ENCODE peak calls at places on chromosomes 11 and 22, in four cellular contexts. N, S, O and L are unnamed samples.
A peak's percentile ranks its signal among the peaks of the same experiment; 100 is the strongest.

GRCh38 chr11:17760102-17761029 is 25.8 kb downstream of the KCNC1 start:
- DNase-seq in N (no peak), S (no peak), O (peak; percentile 71), L (no peak)

GRCh38 chr11:112797072-112797471 is 164.1 kb upstream of the NCAM1 start:
- DNase-seq in N (no peak), S (no peak), O (no peak), L (no peak)

GRCh38 chr11:75240381-75241035 is at the start of gene TPBGL:
- DNase-seq in N (no peak), S (peak; percentile 31), O (no peak), L (no peak)

GRCh38 chr11:75164318-75164827 is 13.5 kb downstream of the SLCO2B1 start:
- DNase-seq in N (no peak), S (no peak), O (no peak), L (no peak)

GRCh38 chr22:40606306-40606705 is 30.2 kb downstream of the MRTFA start:
- DNase-seq in N (no peak), S (no peak), O (no peak), L (no peak)

GRCh38 chr11:105229257-105229656 is 89.7 kb upstream of the CARD18 start:
- DNase-seq in N (no peak), S (no peak), O (no peak), L (no peak)

GRCh38 chr11:69319255-69320106 is 25.5 kb downstream of the MYEOV start:
- DNase-seq in N (no peak), S (no peak), O (peak; percentile 14), L (no peak)

GRCh38 chr11:199782-200181 is 6.9 kb downstream of the SCGB1C1 start:
- DNase-seq in N (no peak), S (no peak), O (peak; percentile 46), L (peak; percentile 8)

GRCh38 chr22:38259370-38259769 is 13.4 kb downstream of the TMEM184B start:
- DNase-seq in N (no peak), S (no peak), O (no peak), L (no peak)